ENCODE peak calls at places on chromosomes 11 and 22, in six cellular contexts. G is HFFc6, P is RWPE2, I is fibroblast of villous mesenchyme, R is choroid plexus epithelial cell, F is neural progenitor cell. U is an unnamed sample.

GRCh38 chr11:64067257-64067993 is 31.7 kb downstream of the FLRT1 start:
- DNase-seq in G (no peak), F (no peak), I (no peak), R (no peak), P (no peak), U (no peak)

GRCh38 chr11:134331565-134332188 is at the start of gene GLB1L2:
- DNase-seq in R (peak; percentile 26), P (no peak), I (peak; percentile 36), G (no peak), F (peak; percentile 91), U (peak; percentile 82)

GRCh38 chr22:12601870-12602779 is 2925.9 kb upstream of the OR11H1 start:
- DNase-seq in R (no peak), F (no peak), G (no peak), P (peak; percentile 38), I (peak; percentile 97), U (no peak)

GRCh38 chr11:38835986-38836385 is 2237.9 kb upstream of the RAG2 start:
- DNase-seq in R (no peak), G (no peak), I (peak; percentile 34), F (peak; percentile 11), P (no peak), U (no peak)

GRCh38 chr11:17572359-17572690 is 25.3 kb downstream of the OTOG start:
- DNase-seq in G (no peak), R (no peak), I (no peak), P (no peak), F (no peak), U (peak; percentile 50)

GRCh38 chr22:31278643-31279326 is 13.5 kb downstream of the PIK3IP1 start:
- DNase-seq in I (no peak), F (no peak), R (peak; percentile 58), G (no peak), P (no peak), U (no peak)

GRCh38 chr11:76666408-76666807 is 4.1 kb downstream of the LRRC32 start:
- DNase-seq in G (no peak), P (no peak), I (peak; percentile 48), F (peak; percentile 74), R (peak; percentile 56), U (no peak)

GRCh38 chr11:103488021-103488420 is 378.8 kb downstream of the DYNC2H1 start:
- DNase-seq in I (no peak), R (no peak), G (no peak), P (no peak), F (no peak), U (no peak)

GRCh38 chr11:66883021-66883968 is 26.4 kb downstream of the LRFN4 start:
- DNase-seq in F (peak; percentile 84), P (peak; percentile 49), R (peak; percentile 71), I (peak; percentile 63), G (peak; percentile 80), U (no peak)

GRCh38 chr11:61828629-61829407 is 718 bp downstream of the FADS2 start:
- DNase-seq in G (no peak), I (peak; percentile 57), P (no peak), R (peak; percentile 58), F (peak; percentile 78), U (no peak)

GRCh38 chr11:105392546-105392945 is 217.3 kb upstream of the GRIA4 start:
- DNase-seq in G (no peak), F (no peak), I (peak; percentile 64), R (peak; percentile 29), P (no peak), U (no peak)

GRCh38 chr22:46586123-46586519 is 34.1 kb upstream of the GRAMD4 start:
- DNase-seq in F (peak; percentile 9), G (no peak), I (no peak), P (no peak), R (no peak), U (no peak)

GRCh38 chr11:87280143-87280542 is 242.4 kb downstream of the TMEM135 start:
- DNase-seq in P (no peak), R (no peak), I (no peak), F (no peak), G (no peak), U (no peak)

GRCh38 chr11:8098361-8098760 is 17.4 kb downstream of the TUB start:
- DNase-seq in G (peak; percentile 71), F (no peak), P (no peak), R (peak; percentile 25), I (peak; percentile 16), U (no peak)

GRCh38 chr11:40187092-40187403 is 1272.4 kb downstream of the LRRC4C start:
- DNase-seq in R (no peak), F (no peak), I (no peak), P (no peak), G (no peak), U (no peak)

GRCh38 chr22:33332538-33332937 is 274.4 kb upstream of the SYN3 start:
- DNase-seq in F (no peak), G (no peak), R (no peak), P (no peak), I (no peak), U (no peak)

DNA sequence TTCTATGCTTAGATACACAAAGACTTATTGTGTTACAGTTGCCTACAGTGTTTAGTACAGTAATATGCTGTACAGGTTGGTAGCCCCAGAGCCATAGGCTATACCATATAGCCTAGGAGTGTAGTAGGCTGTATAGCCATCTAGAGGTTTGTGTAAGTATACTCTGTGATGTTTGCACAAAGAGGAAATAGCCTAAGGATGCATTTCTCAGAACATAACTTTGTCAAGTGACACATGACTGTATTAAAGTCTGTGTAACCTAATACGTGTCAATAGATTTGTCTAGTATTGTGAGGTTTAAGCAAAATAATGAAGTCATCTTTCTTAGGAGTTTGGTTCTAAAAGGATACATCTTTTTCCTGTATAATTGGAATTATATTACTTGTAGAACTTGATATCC is 5.5 kb downstream of the ZC3H12C start:
- DNase-seq in P (no peak), I (no peak), F (no peak), G (no peak), R (peak; percentile 57), U (no peak)
- TF ChIP-seq CTCF in P (peak; percentile 15), I (no peak), F (no peak), G (no peak), R (no peak), U (peak; percentile 13)

GRCh38 chr11:46327829-46328228 is 19.4 kb upstream of the DGKZ start:
- DNase-seq in P (no peak), F (no peak), G (no peak), R (no peak), I (no peak), U (no peak)
- TF ChIP-seq CTCF in P (no peak), F (no peak), G (no peak), R (no peak), I (no peak), U (no peak)

DNA sequence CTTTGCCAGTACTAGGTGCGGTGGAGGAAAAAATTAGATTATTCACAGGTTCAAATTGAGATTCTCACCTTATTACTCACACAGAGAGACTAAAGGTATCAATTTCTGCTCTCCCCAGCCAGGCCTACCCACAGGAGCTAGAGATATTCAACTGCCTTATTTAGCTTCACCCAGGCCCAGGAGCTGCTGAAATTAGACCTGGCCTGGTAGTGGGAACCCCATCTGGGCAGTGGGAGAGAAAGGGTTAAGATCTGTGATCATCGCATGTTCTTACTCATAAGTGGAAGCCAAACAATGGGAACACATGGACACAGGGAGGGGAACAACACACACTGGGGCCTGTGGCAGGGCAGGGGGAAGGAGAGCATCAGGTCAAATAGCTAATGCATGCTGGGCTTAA is 20.9 kb upstream of the MICAL2 start:
- DNase-seq in F (no peak), G (no peak), P (no peak), R (no peak), I (no peak), U (no peak)
- TF ChIP-seq CTCF in F (no peak), G (no peak), P (no peak), R (no peak), I (no peak), U (no peak)

DNA sequence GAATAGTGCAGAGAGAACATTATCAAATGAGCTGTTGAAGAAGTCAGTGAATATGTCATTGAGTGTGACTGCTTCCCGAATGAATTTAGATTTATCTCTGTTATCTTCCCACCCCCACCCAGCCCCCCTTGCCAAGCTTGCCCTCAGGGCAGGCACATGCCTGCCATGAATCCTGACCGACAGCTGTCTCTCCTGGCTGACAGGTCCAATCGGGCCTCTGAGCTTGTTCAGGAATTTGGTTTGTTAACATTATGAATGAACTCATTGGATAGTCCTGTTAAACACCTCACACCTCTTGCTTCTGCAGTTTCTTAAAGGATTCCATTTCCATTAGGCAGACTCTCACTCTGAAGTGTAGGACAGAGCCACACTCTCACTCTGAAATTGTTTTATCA is 357.7 kb downstream of the INSC start:
- DNase-seq in R (no peak), G (no peak), I (no peak), P (no peak), F (no peak), U (no peak)
- TF ChIP-seq CTCF in R (no peak), G (no peak), I (no peak), P (no peak), F (no peak), U (no peak)

DNA sequence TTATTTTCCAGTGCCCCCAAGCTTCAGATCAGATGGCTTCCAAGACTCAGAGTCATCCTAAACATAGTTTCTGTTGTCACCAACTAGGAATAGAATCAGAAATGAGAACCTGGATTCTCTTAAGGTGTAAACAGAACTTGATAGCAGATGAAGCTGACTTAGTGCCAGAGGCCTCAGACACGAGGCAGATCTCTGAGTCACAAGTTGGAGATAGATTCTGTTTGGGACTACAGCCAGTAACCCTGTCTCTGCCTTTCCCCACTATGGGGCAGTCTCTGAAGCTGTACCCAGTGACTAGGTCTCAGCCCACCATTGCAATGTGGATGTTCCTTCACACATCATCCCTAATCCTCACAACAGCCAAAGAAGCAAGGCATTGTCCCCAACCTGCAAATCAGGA is 25.4 kb downstream of the NEU3 start:
- DNase-seq in G (peak; percentile 77), F (no peak), R (peak; percentile 82), P (no peak), I (peak; percentile 71), U (no peak)
- TF ChIP-seq CTCF in G (peak; percentile 47), F (no peak), R (peak; percentile 34), P (no peak), I (peak; percentile 7), U (no peak)

GRCh38 chr22:22709719-22710445 is 65.5 kb downstream of the GGTLC2 start:
- DNase-seq in F (peak; percentile 67), G (no peak), P (no peak), R (peak; percentile 30), I (no peak), U (peak; percentile 49)
- TF ChIP-seq CTCF in F (peak; percentile 61), G (peak; percentile 56), P (no peak), R (peak; percentile 57), I (peak; percentile 37), U (peak; percentile 41)

DNA sequence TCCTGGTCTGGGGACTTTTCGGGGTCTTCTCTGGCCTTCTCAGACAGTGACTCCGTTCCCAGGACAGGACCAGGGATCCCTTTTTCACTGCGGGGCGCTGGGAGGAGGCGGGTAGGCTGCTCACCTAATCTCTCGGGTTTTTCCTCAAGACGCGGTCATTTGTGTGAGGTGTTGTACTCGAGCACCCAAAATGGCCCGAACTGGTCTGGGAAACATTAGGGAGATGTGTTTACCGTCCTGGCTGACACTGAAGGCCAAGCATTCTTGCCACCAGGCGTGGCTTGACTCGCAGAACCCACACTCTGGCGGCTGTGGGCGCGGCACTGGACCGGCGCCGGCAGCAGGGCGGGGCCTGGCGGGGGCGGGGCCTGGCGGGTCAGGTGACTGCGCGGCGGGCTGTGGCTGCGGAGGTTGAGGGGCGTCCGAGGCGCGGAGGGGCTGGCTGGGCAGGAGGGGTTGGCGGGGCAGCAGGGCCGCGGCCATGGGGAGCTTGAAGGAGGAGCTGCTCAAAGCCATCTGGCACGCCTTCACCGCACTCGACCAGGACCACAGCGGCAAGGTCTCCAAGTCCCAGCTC is at the start of gene SWAP70:
- DNase-seq in R (peak; percentile 87), I (peak; percentile 91), F (peak; percentile 93), G (peak; percentile 90), P (peak; percentile 86), U (peak; percentile 94)
- TF ChIP-seq CTCF in R (peak; percentile 62), I (peak; percentile 58), F (peak; percentile 40), G (peak; percentile 80), P (peak; percentile 14), U (peak; percentile 72)

GRCh38 chr11:34263462-34264186 is 94.2 kb downstream of the ABTB2 start:
- DNase-seq in I (peak; percentile 82), R (peak; percentile 77), P (peak; percentile 83), F (no peak), G (peak; percentile 68), U (no peak)
- TF ChIP-seq CTCF in I (no peak), R (peak; percentile 4), P (no peak), F (no peak), G (no peak), U (no peak)

U was measured in type B pancreatic cell.